ENCODE peak calls at places on chromosomes 13 and 19, in five cellular contexts. J, I, U, H and B are unnamed samples.

GRCh38 chr13:70347947-70348620 is 239.8 kb upstream of the KLHL1 start:
- DNase-seq in J (no peak), I (no peak), U (no peak), H (no peak), B (no peak)

GRCh38 chr19:17846146-17846545 is 1.6 kb downstream of the JAK3 start:
- DNase-seq in J (no peak), I (peak), U (no peak), H (no peak), B (no peak)

GRCh38 chr13:50713849-50714248 is 129.6 kb downstream of the DLEU7 start:
- DNase-seq in J (no peak), I (no peak), U (peak), H (peak), B (peak)

GRCh38 chr13:37014609-37015008 is 14.0 kb downstream of the EXOSC8 start:
- DNase-seq in J (no peak), I (no peak), U (peak), H (no peak), B (no peak)

GRCh38 chr13:39263033-39263432 is 224.8 kb downstream of the NHLRC3 start:
- DNase-seq in J (no peak), I (no peak), U (peak), H (peak), B (peak)

GRCh38 chr19:2455481-2456300 is 1.1 kb downstream of the LMNB2 start:
- DNase-seq in J (no peak), I (peak), U (no peak), H (peak), B (peak)

GRCh38 chr13:40102854-40103253 is 447.4 kb downstream of the COG6 start:
- DNase-seq in J (no peak), I (no peak), U (peak), H (peak), B (peak)

GRCh38 chr13:109156181-109156935 is 526.9 kb downstream of the MYO16 start:
- DNase-seq in J (no peak), I (no peak), U (peak), H (no peak), B (peak)

GRCh38 chr19:972281-972680 is 11.9 kb upstream of the WDR18 start:
- DNase-seq in J (no peak), I (no peak), U (no peak), H (no peak), B (no peak)

GRCh38 chr19:33778089-33778791 is 18.4 kb upstream of the KCTD15 start:
- DNase-seq in J (no peak), I (peak), U (peak), H (peak), B (peak)

GRCh38 chr13:42985312-42986175 is 6.5 kb downstream of the EPSTI1 start:
- DNase-seq in J (no peak), I (no peak), U (no peak), H (peak), B (no peak)

GRCh38 chr13:19862511-19863313 is 737 bp downstream of the ZMYM5 start:
- DNase-seq in J (no peak), I (peak), U (peak), H (peak), B (no peak)

GRCh38 chr13:40460116-40460515 is 206.3 kb downstream of the FOXO1 start:
- DNase-seq in J (no peak), I (no peak), U (no peak), H (no peak), B (no peak)

GRCh38 chr13:44219808-44220544 is 153.6 kb upstream of the SERP2 start:
- DNase-seq in J (no peak), I (no peak), U (peak), H (peak), B (peak)

GRCh38 chr19:51712461-51713081 is 11.2 kb downstream of the HAS1 start:
- DNase-seq in J (no peak), I (no peak), U (peak), H (no peak), B (peak)

DNA sequence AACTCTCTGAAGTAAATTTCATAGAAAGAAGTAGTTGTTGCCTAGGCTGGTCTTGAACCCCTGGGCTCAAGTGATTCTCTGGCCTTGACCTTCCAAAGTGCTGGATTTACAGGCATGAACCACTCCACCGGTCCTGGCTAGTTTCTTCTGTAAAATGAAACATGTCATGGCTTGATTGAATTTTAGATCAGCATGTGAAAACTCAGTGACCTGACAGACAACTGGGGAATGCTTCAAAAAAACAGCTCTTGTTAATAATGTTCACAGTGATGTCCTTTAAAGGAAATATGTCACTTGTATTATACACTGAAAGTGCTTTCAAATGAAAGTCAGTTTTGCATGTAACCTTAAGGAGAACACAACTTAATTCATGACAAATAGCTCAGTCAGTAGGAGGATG is 118.2 kb downstream of the KLF5 start:
- DNase-seq in J (no peak), I (no peak), U (no peak), H (no peak), B (no peak)
- TF ChIP-seq POLR2A in J (no peak), I (no peak), U (no peak), H (no peak), B (no peak)

GRCh38 chr19:14440049-14440448 is 6.9 kb downstream of the PKN1 start:
- DNase-seq in J (peak), I (peak), U (no peak), H (peak), B (no peak)
- TF ChIP-seq POLR2A in J (no peak), I (no peak), U (no peak), H (no peak), B (no peak)

DNA sequence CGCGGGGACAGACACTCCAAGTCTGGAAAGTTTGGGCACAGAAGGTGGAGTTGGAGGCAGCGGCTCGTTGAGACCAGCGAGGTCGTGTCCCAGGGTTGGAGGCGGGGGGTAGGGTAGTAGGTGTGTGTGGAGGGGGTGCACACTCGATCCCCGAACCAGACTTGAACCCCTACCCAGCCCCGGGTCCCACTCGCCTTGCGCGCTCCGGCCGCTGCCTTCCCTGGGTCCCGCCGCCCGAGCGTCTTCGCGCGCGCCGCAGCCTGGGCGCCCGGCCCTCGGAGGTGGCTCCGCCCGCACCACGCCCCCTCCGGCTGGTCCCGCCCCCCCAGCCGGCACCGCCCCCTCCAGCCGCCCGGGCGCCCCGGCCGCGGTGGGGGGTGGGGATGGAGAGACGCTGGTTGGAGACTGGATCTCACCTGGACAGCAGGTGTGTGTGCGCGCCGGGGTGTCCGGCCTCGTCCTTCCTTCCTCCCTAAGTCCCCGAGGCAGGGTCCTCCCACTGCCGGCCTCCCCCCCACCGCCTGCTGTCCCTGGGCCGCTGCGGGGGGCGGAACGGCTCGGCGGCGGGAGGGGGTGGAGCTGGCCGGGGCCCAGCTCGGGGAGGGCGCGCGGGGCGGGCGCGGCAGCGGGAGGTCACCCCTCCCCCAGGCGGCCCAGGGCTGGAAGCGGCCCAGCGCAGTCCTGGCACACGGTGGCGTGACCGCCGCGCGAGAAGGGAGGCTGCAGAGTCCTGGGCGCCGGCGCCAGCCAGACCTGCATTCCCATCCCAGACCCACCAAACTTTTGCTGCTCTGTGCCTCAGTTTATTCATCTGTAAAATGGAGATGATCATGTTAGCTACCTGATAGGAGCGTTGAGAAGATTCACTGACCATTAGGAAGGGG is at the start of gene KANK2:
- DNase-seq in J (no peak), I (peak), U (peak), H (peak), B (peak)
- TF ChIP-seq POLR2A in J (peak), I (peak), U (peak), H (no peak), B (peak)

GRCh38 chr19:12946092-12946845 is 607 bp downstream of the RAD23A start:
- DNase-seq in J (no peak), I (no peak), U (peak), H (peak), B (no peak)
- TF ChIP-seq POLR2A in J (no peak), I (no peak), U (peak), H (no peak), B (peak)

DNA sequence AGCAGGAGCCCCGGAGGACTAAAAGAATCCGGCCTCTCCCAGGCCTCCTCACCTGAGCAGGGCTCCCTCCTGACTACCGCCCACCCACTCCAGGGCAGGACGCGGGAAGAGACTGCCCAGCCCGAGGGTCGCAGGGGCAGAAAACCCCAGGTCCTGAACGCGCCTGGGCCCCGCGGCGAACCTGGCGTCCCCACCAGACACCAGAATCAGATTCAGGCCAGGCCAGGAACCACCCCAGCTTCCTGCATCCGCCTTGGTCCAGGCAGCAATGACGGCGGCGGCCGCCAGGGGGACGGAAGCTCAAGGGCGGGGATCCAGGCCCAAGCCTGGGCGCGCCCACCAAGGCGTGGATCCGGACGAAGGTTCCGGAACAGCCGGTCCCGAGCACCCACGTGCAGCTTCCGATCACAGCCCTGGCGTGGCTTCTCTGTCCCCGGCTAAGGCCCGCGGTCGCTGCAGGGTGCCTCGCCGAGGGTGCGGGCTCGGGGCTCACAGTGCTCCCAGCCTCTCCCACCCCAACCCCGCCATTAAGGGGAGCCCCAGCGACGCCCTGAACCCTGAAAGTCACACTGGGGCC is 3.6 kb downstream of the LGALS7 start:
- DNase-seq in J (peak), I (peak), U (peak), H (peak), B (no peak)
- TF ChIP-seq POLR2A in J (no peak), I (no peak), U (no peak), H (no peak), B (no peak)

GRCh38 chr19:46713781-46714522 is 3.0 kb downstream of the PRKD2 start:
- DNase-seq in J (peak), I (peak), U (peak), H (peak), B (peak)
- TF ChIP-seq POLR2A in J (no peak), I (no peak), U (no peak), H (no peak), B (no peak)